ENCODE peak calls at places on chromosomes 11 and 22, in six cellular contexts. One of them, this sample, is unnamed.
A peak's percentile ranks its signal among the peaks of the same experiment; 100 is the strongest.

GRCh38 chr11:1086171-1087102 is 11.8 kb downstream of the MUC2 start:
- DNase-seq in mesenchymal stem cell: no peak
- DNase-seq in mesendoderm: no peak
- DNase-seq in H1: no peak
- DNase-seq in H9: no peak
- DNase-seq in neuronal stem cell: no peak
- DNase-seq in this sample: no peak

GRCh38 chr22:46802608-46803027 is 40.2 kb downstream of the TBC1D22A start:
- DNase-seq in H9: no peak
- DNase-seq in neuronal stem cell: no peak
- DNase-seq in H1: no peak
- DNase-seq in mesenchymal stem cell: no peak
- DNase-seq in mesendoderm: no peak
- DNase-seq in this sample: no peak

GRCh38 chr11:126628790-126629621 is 273.5 kb downstream of the ST3GAL4 start:
- DNase-seq in mesenchymal stem cell: no peak
- DNase-seq in H1: no peak
- DNase-seq in H9: no peak
- DNase-seq in neuronal stem cell: no peak
- DNase-seq in mesendoderm: peak; percentile 39
- DNase-seq in this sample: peak; percentile 55

GRCh38 chr11:10263929-10264328 is 30.1 kb downstream of the SBF2 start:
- DNase-seq in mesendoderm: peak; percentile 68
- DNase-seq in neuronal stem cell: no peak
- DNase-seq in mesenchymal stem cell: peak; percentile 52
- DNase-seq in H9: no peak
- DNase-seq in H1: no peak
- DNase-seq in this sample: peak; percentile 85

GRCh38 chr11:46003647-46004046 is 81.2 kb downstream of the LARGE2 start:
- DNase-seq in mesenchymal stem cell: no peak
- DNase-seq in neuronal stem cell: no peak
- DNase-seq in mesendoderm: peak; percentile 28
- DNase-seq in H9: no peak
- DNase-seq in H1: no peak
- DNase-seq in this sample: peak; percentile 31

GRCh38 chr11:131430466-131431176 is 60.2 kb downstream of the NTM start:
- DNase-seq in mesenchymal stem cell: peak; percentile 7
- DNase-seq in H9: no peak
- DNase-seq in neuronal stem cell: no peak
- DNase-seq in mesendoderm: no peak
- DNase-seq in H1: no peak
- DNase-seq in this sample: no peak

GRCh38 chr11:19181673-19182261 is 20.0 kb downstream of the CSRP3 start:
- DNase-seq in mesendoderm: no peak
- DNase-seq in H9: no peak
- DNase-seq in mesenchymal stem cell: no peak
- DNase-seq in H1: no peak
- DNase-seq in neuronal stem cell: no peak
- DNase-seq in this sample: no peak

GRCh38 chr11:87019582-87020271 is 18.0 kb upstream of the TMEM135 start:
- DNase-seq in neuronal stem cell: no peak
- DNase-seq in H9: no peak
- DNase-seq in mesenchymal stem cell: peak; percentile 34
- DNase-seq in mesendoderm: no peak
- DNase-seq in H1: no peak
- DNase-seq in this sample: peak; percentile 45

GRCh38 chr11:14819596-14819995 is 72.4 kb downstream of the CYP2R1 start:
- DNase-seq in neuronal stem cell: no peak
- DNase-seq in mesendoderm: no peak
- DNase-seq in H1: no peak
- DNase-seq in mesenchymal stem cell: no peak
- DNase-seq in H9: no peak
- DNase-seq in this sample: no peak

GRCh38 chr11:128685383-128686044 is 8.4 kb upstream of the FLI1 start:
- DNase-seq in mesenchymal stem cell: no peak
- DNase-seq in neuronal stem cell: no peak
- DNase-seq in H1: no peak
- DNase-seq in mesendoderm: no peak
- DNase-seq in H9: no peak
- DNase-seq in this sample: no peak

GRCh38 chr11:123247498-123247799 is 52.4 kb upstream of the CLMP start:
- DNase-seq in neuronal stem cell: no peak
- DNase-seq in mesenchymal stem cell: no peak
- DNase-seq in mesendoderm: no peak
- DNase-seq in H1: no peak
- DNase-seq in H9: no peak
- DNase-seq in this sample: no peak
- H2BK15ac ChIP-seq in neuronal stem cell: no peak overlapping the region
- H2BK15ac ChIP-seq in mesenchymal stem cell: no peak overlapping the region
- H2BK15ac ChIP-seq in mesendoderm: no peak overlapping the region
- H2BK15ac ChIP-seq in H1: no peak overlapping the region
- H2BK15ac ChIP-seq in H9: no peak overlapping the region
- H2BK15ac ChIP-seq in this sample: no peak overlapping the region

GRCh38 chr11:122659676-122660571 is 4.4 kb downstream of the UBASH3B start:
- DNase-seq in mesendoderm: no peak
- DNase-seq in mesenchymal stem cell: peak; percentile 48
- DNase-seq in H9: no peak
- DNase-seq in neuronal stem cell: no peak
- DNase-seq in H1: no peak
- DNase-seq in this sample: no peak
- H2BK15ac ChIP-seq in mesendoderm: no peak overlapping the region
- H2BK15ac ChIP-seq in mesenchymal stem cell: no peak overlapping the region
- H2BK15ac ChIP-seq in H9: no peak overlapping the region
- H2BK15ac ChIP-seq in neuronal stem cell: no peak overlapping the region
- H2BK15ac ChIP-seq in H1: no peak overlapping the region
- H2BK15ac ChIP-seq in this sample: no peak overlapping the region

DNA sequence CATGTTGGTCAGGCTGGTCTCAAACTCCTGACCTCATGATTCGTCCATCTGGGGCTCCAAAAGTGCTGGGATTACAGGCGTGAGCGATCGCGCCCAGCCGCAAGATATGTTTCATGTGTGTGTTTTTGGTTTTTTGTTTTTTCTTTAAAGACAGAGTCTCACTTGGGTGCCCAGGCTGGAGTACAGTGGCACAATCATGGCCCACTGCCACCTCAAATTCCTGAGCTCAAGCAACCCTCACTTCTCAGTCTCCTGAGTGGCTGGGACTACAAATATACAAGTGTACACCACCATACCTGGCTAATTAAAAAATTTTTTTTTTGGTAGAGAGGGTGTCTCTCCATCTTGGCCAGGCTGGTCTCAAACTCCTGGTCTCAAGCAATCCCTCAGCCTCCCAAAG is 8.4 kb downstream of the TIGD3 start:
- DNase-seq in mesenchymal stem cell: no peak
- DNase-seq in neuronal stem cell: no peak
- DNase-seq in mesendoderm: no peak
- DNase-seq in H9: no peak
- DNase-seq in H1: no peak
- DNase-seq in this sample: no peak
- H2BK15ac ChIP-seq in mesenchymal stem cell: no peak overlapping the region
- H2BK15ac ChIP-seq in neuronal stem cell: no peak overlapping the region
- H2BK15ac ChIP-seq in mesendoderm: no peak overlapping the region
- H2BK15ac ChIP-seq in H9: no peak overlapping the region
- H2BK15ac ChIP-seq in H1: no peak overlapping the region
- H2BK15ac ChIP-seq in this sample: no peak overlapping the region

DNA sequence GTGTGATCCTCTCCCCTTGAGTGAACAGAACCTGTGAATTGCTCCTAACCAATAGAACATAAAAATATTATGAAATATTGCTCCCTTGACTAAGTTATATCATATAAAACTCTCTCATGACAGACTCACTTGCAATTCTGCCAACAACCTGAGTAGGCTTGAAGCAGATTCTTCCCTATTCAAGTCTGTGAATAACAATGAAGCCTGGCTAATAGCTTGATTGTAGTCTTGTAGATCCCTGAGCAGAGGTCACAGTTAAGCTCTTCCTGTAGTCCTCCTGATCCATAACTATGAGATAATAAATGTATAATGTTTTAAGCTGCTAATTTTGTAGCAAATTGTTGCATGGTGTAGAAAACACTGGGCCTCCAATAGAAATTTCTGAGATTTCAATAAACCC is 540.1 kb upstream of the TENM4 start:
- DNase-seq in mesendoderm: no peak
- DNase-seq in H1: no peak
- DNase-seq in mesenchymal stem cell: no peak
- DNase-seq in H9: no peak
- DNase-seq in neuronal stem cell: no peak
- DNase-seq in this sample: no peak
- H2BK15ac ChIP-seq in mesendoderm: no peak overlapping the region
- H2BK15ac ChIP-seq in H1: no peak overlapping the region
- H2BK15ac ChIP-seq in mesenchymal stem cell: no peak overlapping the region
- H2BK15ac ChIP-seq in H9: no peak overlapping the region
- H2BK15ac ChIP-seq in neuronal stem cell: no peak overlapping the region
- H2BK15ac ChIP-seq in this sample: no peak overlapping the region

DNA sequence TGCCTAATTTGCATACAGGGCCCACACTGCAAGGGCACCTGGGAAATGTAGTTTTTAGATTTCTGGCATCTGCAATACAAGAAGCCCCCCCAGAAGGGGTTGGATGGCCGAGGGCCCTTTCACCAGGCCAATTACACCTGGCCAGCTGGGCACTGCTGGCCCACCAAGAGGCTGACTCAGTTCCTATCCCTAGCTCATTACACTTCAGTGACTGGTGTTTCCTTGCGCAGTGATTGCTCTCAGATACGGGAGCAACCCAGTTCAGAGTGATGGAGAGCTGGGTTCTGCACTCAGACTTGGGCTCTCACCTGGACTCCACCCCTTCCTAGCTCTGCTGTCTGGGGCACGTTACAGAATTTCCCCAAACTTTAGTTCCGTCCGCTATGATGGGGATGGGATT is 81.1 kb upstream of the SHANK2 start:
- DNase-seq in H9: no peak
- DNase-seq in neuronal stem cell: no peak
- DNase-seq in mesendoderm: peak; percentile 15
- DNase-seq in mesenchymal stem cell: no peak
- DNase-seq in H1: no peak
- DNase-seq in this sample: no peak
- H2BK15ac ChIP-seq in H9: no peak overlapping the region
- H2BK15ac ChIP-seq in neuronal stem cell: no peak overlapping the region
- H2BK15ac ChIP-seq in mesendoderm: no peak overlapping the region
- H2BK15ac ChIP-seq in mesenchymal stem cell: no peak overlapping the region
- H2BK15ac ChIP-seq in H1: no peak overlapping the region
- H2BK15ac ChIP-seq in this sample: no peak overlapping the region

DNA sequence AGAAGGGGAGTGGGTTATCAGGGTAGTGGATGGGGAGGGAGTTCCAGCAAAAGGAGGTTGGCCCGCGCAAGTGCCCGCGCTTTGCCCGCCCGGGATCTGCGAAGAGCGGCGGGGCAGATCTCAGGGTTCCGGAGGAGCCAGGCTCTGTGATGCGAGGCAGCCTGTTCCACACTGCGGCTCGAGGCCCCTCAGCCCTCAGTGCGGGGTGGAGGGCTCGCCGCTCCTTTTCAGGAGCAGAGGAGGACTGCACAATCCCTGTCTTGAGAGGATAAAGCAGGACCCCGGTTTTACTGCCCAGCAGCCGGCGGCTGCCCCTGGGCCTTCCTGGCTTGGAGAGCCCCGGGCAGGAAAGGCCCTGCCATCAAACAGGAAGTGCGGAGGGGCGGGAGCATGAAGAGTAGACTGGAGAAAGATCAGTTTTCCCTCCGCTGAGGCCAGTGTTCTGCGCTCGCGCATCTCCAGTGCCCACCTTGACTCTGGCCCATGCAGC is 6.2 kb downstream of the SLC6A5 start:
- DNase-seq in mesenchymal stem cell: no peak
- DNase-seq in H9: no peak
- DNase-seq in neuronal stem cell: no peak
- DNase-seq in mesendoderm: no peak
- DNase-seq in H1: no peak
- DNase-seq in this sample: no peak
- H2BK15ac ChIP-seq in mesenchymal stem cell: no peak overlapping the region
- H2BK15ac ChIP-seq in H9: no peak overlapping the region
- H2BK15ac ChIP-seq in neuronal stem cell: no peak overlapping the region
- H2BK15ac ChIP-seq in mesendoderm: no peak overlapping the region
- H2BK15ac ChIP-seq in H1: no peak overlapping the region
- H2BK15ac ChIP-seq in this sample: no peak overlapping the region

GRCh38 chr22:35628732-35629131 is 11.6 kb upstream of the MB start:
- DNase-seq in H1: no peak
- DNase-seq in mesendoderm: no peak
- DNase-seq in H9: no peak
- DNase-seq in neuronal stem cell: no peak
- DNase-seq in mesenchymal stem cell: no peak
- DNase-seq in this sample: no peak
- H2BK15ac ChIP-seq in H1: peak overlapping the region; percentile 46
- H2BK15ac ChIP-seq in mesendoderm: no peak overlapping the region
- H2BK15ac ChIP-seq in H9: no peak overlapping the region
- H2BK15ac ChIP-seq in neuronal stem cell: no peak overlapping the region
- H2BK15ac ChIP-seq in mesenchymal stem cell: peak overlapping the region; percentile 90
- H2BK15ac ChIP-seq in this sample: peak overlapping the region; percentile 96

GRCh38 chr11:3001496-3001895 is 9.4 kb upstream of the NAP1L4 start:
- DNase-seq in H9: no peak
- DNase-seq in mesenchymal stem cell: no peak
- DNase-seq in neuronal stem cell: no peak
- DNase-seq in mesendoderm: no peak
- DNase-seq in H1: no peak
- DNase-seq in this sample: no peak

GRCh38 chr11:2999464-2999998 is 7.4 kb upstream of the NAP1L4 start:
- DNase-seq in neuronal stem cell: no peak
- DNase-seq in mesenchymal stem cell: no peak
- DNase-seq in mesendoderm: no peak
- DNase-seq in H1: no peak
- DNase-seq in H9: no peak
- DNase-seq in this sample: no peak

GRCh38 chr11:2998073-2998850 is 6.1 kb upstream of the NAP1L4 start:
- DNase-seq in mesendoderm: peak; percentile 24
- DNase-seq in mesenchymal stem cell: no peak
- DNase-seq in neuronal stem cell: no peak
- DNase-seq in H1: no peak
- DNase-seq in H9: no peak
- DNase-seq in this sample: no peak

GRCh38 chr11:3002346-3002745 is 10.2 kb upstream of the NAP1L4 start:
- DNase-seq in H9: no peak
- DNase-seq in mesendoderm: no peak
- DNase-seq in neuronal stem cell: no peak
- DNase-seq in H1: no peak
- DNase-seq in mesenchymal stem cell: no peak
- DNase-seq in this sample: no peak

GRCh38 chr11:3000032-3000961 is 8.2 kb upstream of the NAP1L4 start:
- DNase-seq in H9: no peak
- DNase-seq in mesenchymal stem cell: no peak
- DNase-seq in H1: no peak
- DNase-seq in mesendoderm: no peak
- DNase-seq in neuronal stem cell: no peak
- DNase-seq in this sample: peak; percentile 60
- H2BK15ac ChIP-seq in H9: no peak overlapping the region
- H2BK15ac ChIP-seq in mesenchymal stem cell: no peak overlapping the region
- H2BK15ac ChIP-seq in H1: no peak overlapping the region
- H2BK15ac ChIP-seq in mesendoderm: no peak overlapping the region
- H2BK15ac ChIP-seq in neuronal stem cell: no peak overlapping the region
- H2BK15ac ChIP-seq in this sample: no peak overlapping the region